ENCODE peak calls at places on chromosomes 12 and 14, in four cellular contexts. T is HFF-Myc, P is left lung, I is cardiac fibroblast. J is an unnamed sample.

GRCh38 chr12:112122823-112123690 is 2.3 kb upstream of the TRAFD1 start:
- DNase-seq in T (peak), P (no peak), I (peak), J (peak)

GRCh38 chr12:76866726-76867125 is 12.1 kb downstream of the CSRP2 start:
- DNase-seq in T (peak), P (no peak), I (no peak), J (peak)

GRCh38 chr14:89206426-89206825 is 210.6 kb downstream of the FOXN3 start:
- DNase-seq in T (no peak), P (no peak), I (no peak), J (peak)

GRCh38 chr12:49730568-49731101 is 10.7 kb upstream of the TMBIM6 start:
- DNase-seq in T (no peak), P (no peak), I (no peak), J (no peak)

GRCh38 chr14:36443374-36443773 is 76.7 kb downstream of the NKX2-1 start:
- DNase-seq in T (no peak), P (no peak), I (no peak), J (no peak)

GRCh38 chr14:100587248-100587762 is at the start of gene BEGAIN:
- DNase-seq in T (no peak), P (peak), I (no peak), J (no peak)

GRCh38 chr12:13591488-13591887 is 389.9 kb downstream of the GRIN2B start:
- DNase-seq in T (no peak), P (no peak), I (no peak), J (no peak)

GRCh38 chr12:116525418-116526001 is 33.7 kb upstream of the MAP1LC3B2 start:
- DNase-seq in T (no peak), P (peak), I (peak), J (peak)

GRCh38 chr12:64682572-64683277 is 72.4 kb downstream of the RASSF3 start:
- DNase-seq in T (no peak), P (no peak), I (peak), J (peak)

GRCh38 chr14:21257395-21258193 is 11.6 kb downstream of the HNRNPC start:
- DNase-seq in T (no peak), P (no peak), I (peak), J (no peak)

GRCh38 chr12:55619352-55620138 is 17.1 kb upstream of the OR10P1 start:
- DNase-seq in T (peak), P (no peak), I (peak), J (peak)

GRCh38 chr12:94041833-94042232 is 106.5 kb upstream of the PLXNC1 start:
- DNase-seq in T (no peak), P (no peak), I (no peak), J (no peak)

GRCh38 chr14:90368946-90369721 is 27.7 kb upstream of the CALM1 start:
- DNase-seq in T (peak), P (no peak), I (no peak), J (no peak)

GRCh38 chr14:81459912-81460311 is 59.8 kb upstream of the STON2 start:
- DNase-seq in T (no peak), P (no peak), I (no peak), J (no peak)

GRCh38 chr12:115998119-115998633 is 279.3 kb downstream of the MED13L start:
- DNase-seq in T (peak), P (no peak), I (peak), J (peak)

GRCh38 chr12:30878034-30878433 is 48.5 kb upstream of the TSPAN11 start:
- DNase-seq in T (no peak), P (no peak), I (no peak), J (no peak)

GRCh38 chr12:79688376-79689040 is 2.3 kb downstream of the PAWR start:
- DNase-seq in T (no peak), P (no peak), I (no peak), J (peak)

GRCh38 chr12:76714861-76715260 is 49.1 kb upstream of the ZDHHC17 start:
- DNase-seq in T (no peak), P (no peak), I (no peak), J (no peak)

GRCh38 chr12:78290606-78291345 is 460.1 kb downstream of the NAV3 start:
- DNase-seq in T (no peak), P (no peak), I (peak), J (peak)

GRCh38 chr12:632102-632696 is 31.0 kb downstream of the NINJ2 start:
- DNase-seq in T (peak), P (no peak), I (peak), J (peak)

GRCh38 chr12:65826513-65827171 is 2.4 kb downstream of the HMGA2 start:
- DNase-seq in T (no peak), P (no peak), I (peak), J (peak)

GRCh38 chr12:129532707-129533499 is 370.9 kb downstream of the TMEM132D start:
- DNase-seq in T (no peak), P (no peak), I (no peak), J (no peak)

GRCh38 chr12:57049890-57050289 is at the start of gene MYO1A:
- DNase-seq in T (no peak), P (no peak), I (peak), J (no peak)

GRCh38 chr12:87866602-87867292 is 162.5 kb downstream of the C12orf50 start:
- DNase-seq in T (peak), P (no peak), I (peak), J (no peak)

GRCh38 chr14:29240046-29240445 is 473.5 kb downstream of the FOXG1 start:
- DNase-seq in T (no peak), P (no peak), I (peak), J (peak)

GRCh38 chr14:95486875-95487668 is 29.4 kb downstream of the SYNE3 start:
- DNase-seq in T (no peak), P (no peak), I (no peak), J (no peak)

GRCh38 chr14:68112456-68112855 is 292.9 kb downstream of the RAD51B start:
- DNase-seq in T (no peak), P (no peak), I (no peak), J (no peak)

GRCh38 chr14:93894992-93895391 is 32.2 kb upstream of the FAM181A start:
- DNase-seq in T (no peak), P (no peak), I (no peak), J (no peak)

GRCh38 chr12:132775502-132776233 is 14.0 kb upstream of the ANKLE2 start:
- DNase-seq in T (no peak), P (no peak), I (no peak), J (no peak)

GRCh38 chr12:1800646-1801284 is 19.6 kb upstream of the LRTM2 start:
- DNase-seq in T (no peak), P (no peak), I (peak), J (no peak)

GRCh38 chr14:22991852-22992251 is 9.5 kb upstream of the AJUBA start:
- DNase-seq in T (no peak), P (no peak), I (no peak), J (no peak)
- H3K4me3 ChIP-seq in T (no peak), P (no peak), I (no peak), J (no peak)

DNA sequence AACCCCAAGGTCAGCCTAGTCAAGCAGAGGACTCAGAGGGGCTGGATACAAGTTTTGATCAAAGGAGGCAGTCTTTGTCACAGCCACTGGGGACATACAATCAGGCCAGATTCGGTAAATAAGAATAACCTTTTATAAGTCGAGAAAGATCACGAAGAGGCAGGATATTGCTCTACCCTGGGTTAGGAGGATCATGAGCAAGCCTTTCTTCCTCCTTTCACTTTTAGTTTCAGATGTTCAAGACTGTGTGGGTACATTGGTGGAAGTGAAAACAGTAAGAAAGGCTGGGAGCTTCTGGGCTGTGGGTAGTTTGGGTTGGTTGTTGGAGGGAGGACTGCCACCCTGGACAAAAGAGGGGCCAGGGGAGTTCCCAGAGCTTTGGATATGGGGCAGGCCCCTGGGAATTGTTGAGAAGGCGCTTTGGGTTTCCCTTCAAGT is 127.7 kb downstream of the SNAPC1 start:
- DNase-seq in T (no peak), P (no peak), I (no peak), J (no peak)
- H3K4me3 ChIP-seq in T (no peak), P (no peak), I (no peak), J (no peak)

GRCh38 chr12:121957831-121958515 is 39.6 kb downstream of the CFAP251 start:
- DNase-seq in T (no peak), P (no peak), I (no peak), J (no peak)
- H3K4me3 ChIP-seq in T (no peak), P (no peak), I (no peak), J (no peak)

GRCh38 chr14:74978416-74978947 is 23.1 kb upstream of the PGF start:
- DNase-seq in T (no peak), P (no peak), I (no peak), J (peak)
- H3K4me3 ChIP-seq in T (no peak), P (no peak), I (no peak), J (no peak)

DNA sequence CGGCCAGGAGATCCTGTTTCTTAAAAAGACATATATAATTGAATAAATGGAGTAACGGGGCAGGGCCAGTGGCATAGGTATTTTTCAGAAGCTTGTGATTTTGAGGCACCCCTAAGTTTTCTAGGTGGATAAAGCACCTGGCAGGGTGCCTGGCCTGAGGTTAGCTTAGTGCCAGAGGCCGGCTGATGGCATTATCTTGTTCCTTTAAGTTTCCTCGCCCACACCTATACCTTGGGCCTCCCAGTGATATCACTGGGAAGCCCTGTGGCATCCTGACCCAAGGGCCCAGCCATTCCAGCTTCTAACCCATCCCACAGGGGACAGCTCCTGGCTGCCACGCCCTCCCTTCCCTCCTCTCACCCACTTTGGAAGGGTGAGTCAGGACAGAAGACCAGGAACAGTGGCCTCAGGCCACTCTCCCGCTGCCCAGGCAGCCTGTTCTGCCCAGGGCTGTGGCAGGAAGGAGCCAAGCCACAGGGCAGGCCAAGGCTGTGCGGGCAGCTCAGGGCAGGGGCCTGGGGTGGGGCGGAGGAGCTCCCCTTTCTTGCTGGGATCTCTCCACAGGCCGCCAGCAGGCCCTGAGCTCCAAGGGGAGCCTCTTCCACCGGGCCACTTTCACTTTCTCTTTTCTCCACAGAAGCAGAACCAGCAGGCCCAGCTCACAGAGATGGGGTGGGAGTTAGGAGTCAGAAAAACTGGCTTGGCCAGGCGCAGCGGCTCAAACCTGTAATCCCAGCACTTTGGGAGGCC is 75.1 kb downstream of the IRF2BPL start:
- DNase-seq in T (no peak), P (peak), I (peak), J (peak)
- H3K4me3 ChIP-seq in T (peak), P (no peak), I (peak), J (no peak)

GRCh38 chr12:31964280-31964679 is 5.1 kb downstream of the RESF1 start:
- DNase-seq in T (no peak), P (no peak), I (no peak), J (no peak)

GRCh38 chr12:31961137-31961536 is 1.9 kb downstream of the RESF1 start:
- DNase-seq in T (no peak), P (no peak), I (no peak), J (no peak)

GRCh38 chr12:31959701-31960391 is 631 bp downstream of the RESF1 start:
- DNase-seq in T (no peak), P (peak), I (peak), J (peak)

GRCh38 chr12:31959051-31959700 is at the start of gene RESF1:
- DNase-seq in T (peak), P (peak), I (peak), J (peak)

DNA sequence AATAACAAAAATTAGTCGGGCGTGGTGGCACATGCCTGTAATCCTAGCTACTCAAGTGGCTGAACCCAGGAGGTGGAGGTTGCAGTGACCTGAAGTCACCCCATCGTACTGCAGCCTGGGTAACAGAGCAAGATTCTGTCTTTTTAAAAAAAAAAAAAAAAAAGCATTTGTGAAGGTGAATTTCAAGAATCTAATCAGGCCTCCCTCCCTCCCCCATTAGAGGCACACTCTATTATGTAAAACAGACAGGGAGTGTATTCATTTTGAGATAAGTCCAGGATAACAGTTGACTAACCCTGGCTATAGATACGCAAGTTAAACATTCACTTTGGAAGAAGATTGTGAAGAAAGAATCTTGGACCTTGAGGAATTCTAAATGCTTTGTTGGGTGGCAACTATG is 2.9 kb downstream of the RESF1 start:
- DNase-seq in T (no peak), P (no peak), I (no peak), J (no peak)
- H3K4me3 ChIP-seq in T (no peak), P (no peak), I (no peak), J (no peak)

GRCh38 chr12:9700606-9700956 is 31.1 kb downstream of the CLEC2D start:
- DNase-seq in T (no peak), P (no peak), I (peak), J (no peak)

GRCh38 chr12:9699898-9700605 is 30.5 kb downstream of the CLEC2D start:
- DNase-seq in T (no peak), P (no peak), I (peak), J (no peak)

GRCh38 chr12:9694220-9694619 is 24.7 kb downstream of the CLEC2D start:
- DNase-seq in T (no peak), P (no peak), I (no peak), J (no peak)

GRCh38 chr12:9699269-9699897 is 29.9 kb downstream of the CLEC2D start:
- DNase-seq in T (no peak), P (no peak), I (no peak), J (no peak)

GRCh38 chr12:9697619-9698018 is 28.1 kb downstream of the CLEC2D start:
- DNase-seq in T (no peak), P (no peak), I (no peak), J (no peak)
- H3K4me3 ChIP-seq in T (no peak), P (no peak), I (no peak), J (no peak)

GRCh38 chr14:77271113-77271710 is at the start of gene NGB:
- DNase-seq in T (no peak), P (no peak), I (no peak), J (no peak)
- H3K4me3 ChIP-seq in T (no peak), P (no peak), I (no peak), J (no peak)